ENCODE peak calls at places on chromosome 19, in four cellular contexts. One of them, this sample, is unnamed.

GRCh38 chr19:2248136-2249009 is 750 bp upstream of the AMH start:
- DNase-seq in pons: no peak
- DNase-seq in bronchial epithelial cell: no peak
- DNase-seq in tibial artery: no peak
- DNase-seq in this sample: no peak

GRCh38 chr19:53612762-53613526 is 18.9 kb upstream of the DPRX start:
- DNase-seq in bronchial epithelial cell: no peak
- DNase-seq in pons: no peak
- DNase-seq in tibial artery: no peak
- DNase-seq in this sample: no peak

GRCh38 chr19:34503546-34504272 is 22.2 kb downstream of the WTIP start:
- DNase-seq in tibial artery: peak; percentile 19
- DNase-seq in bronchial epithelial cell: no peak
- DNase-seq in pons: no peak
- DNase-seq in this sample: no peak

GRCh38 chr19:38115264-38115802 is 108.7 kb downstream of the DPF1 start:
- DNase-seq in bronchial epithelial cell: peak; percentile 21
- DNase-seq in tibial artery: no peak
- DNase-seq in pons: no peak
- DNase-seq in this sample: no peak

GRCh38 chr19:35202722-35203674 is 25.5 kb downstream of the FAM187B start:
- DNase-seq in pons: no peak
- DNase-seq in bronchial epithelial cell: no peak
- DNase-seq in tibial artery: no peak
- DNase-seq in this sample: no peak

GRCh38 chr19:10699650-10700335 is 1.4 kb upstream of the QTRT1 start:
- DNase-seq in tibial artery: no peak
- DNase-seq in pons: no peak
- DNase-seq in bronchial epithelial cell: peak; percentile 39
- DNase-seq in this sample: peak; percentile 55

GRCh38 chr19:7456964-7457541 is 31.8 kb downstream of the PEX11G start:
- DNase-seq in tibial artery: no peak
- DNase-seq in bronchial epithelial cell: peak; percentile 63
- DNase-seq in pons: no peak
- DNase-seq in this sample: no peak

GRCh38 chr19:41595890-41596280 is 19.9 kb downstream of the CEACAM21 start:
- DNase-seq in bronchial epithelial cell: no peak
- DNase-seq in tibial artery: no peak
- DNase-seq in pons: no peak
- DNase-seq in this sample: no peak

GRCh38 chr19:40762754-40763153 is 11.8 kb downstream of the SNRPA start:
- DNase-seq in tibial artery: no peak
- DNase-seq in pons: no peak
- DNase-seq in bronchial epithelial cell: no peak
- DNase-seq in this sample: no peak

GRCh38 chr19:29761575-29762225 is 46.6 kb upstream of the C19orf12 start:
- DNase-seq in bronchial epithelial cell: no peak
- DNase-seq in pons: peak; percentile 35
- DNase-seq in tibial artery: no peak
- DNase-seq in this sample: no peak

GRCh38 chr19:48553676-48554384 is 1.9 kb downstream of the SULT2B1 start:
- DNase-seq in bronchial epithelial cell: peak; percentile 15
- DNase-seq in pons: no peak
- DNase-seq in tibial artery: peak; percentile 27
- DNase-seq in this sample: no peak

GRCh38 chr19:58044391-58044790 is 10.6 kb downstream of the ZSCAN1 start:
- DNase-seq in tibial artery: no peak
- DNase-seq in pons: no peak
- DNase-seq in bronchial epithelial cell: no peak
- DNase-seq in this sample: no peak

GRCh38 chr19:5341448-5341820 is 822 bp upstream of the PTPRS start:
- DNase-seq in pons: no peak
- DNase-seq in tibial artery: no peak
- DNase-seq in bronchial epithelial cell: no peak
- DNase-seq in this sample: no peak

GRCh38 chr19:39190768-39191167 is 6.0 kb upstream of the NCCRP1 start:
- DNase-seq in bronchial epithelial cell: no peak
- DNase-seq in tibial artery: no peak
- DNase-seq in pons: no peak
- DNase-seq in this sample: no peak

GRCh38 chr19:35208121-35208520 is 20.4 kb downstream of the FAM187B start:
- DNase-seq in pons: no peak
- DNase-seq in bronchial epithelial cell: no peak
- DNase-seq in tibial artery: no peak
- DNase-seq in this sample: no peak

GRCh38 chr19:36008336-36008978 is at the start of gene SYNE4:
- DNase-seq in tibial artery: no peak
- DNase-seq in pons: no peak
- DNase-seq in bronchial epithelial cell: no peak
- DNase-seq in this sample: no peak

GRCh38 chr19:10817291-10818038 is 18.5 kb downstream of the TMED1 start:
- DNase-seq in bronchial epithelial cell: no peak
- DNase-seq in pons: no peak
- DNase-seq in tibial artery: peak; percentile 88
- DNase-seq in this sample: no peak

GRCh38 chr19:55486043-55486970 is 1.3 kb downstream of the NAT14 start:
- DNase-seq in bronchial epithelial cell: no peak
- DNase-seq in pons: no peak
- DNase-seq in tibial artery: no peak
- DNase-seq in this sample: no peak

GRCh38 chr19:42353341-42354015 is 28.0 kb downstream of the MEGF8 start:
- DNase-seq in bronchial epithelial cell: no peak
- DNase-seq in tibial artery: no peak
- DNase-seq in pons: no peak
- DNase-seq in this sample: no peak

GRCh38 chr19:4636761-4637160 is 2.6 kb upstream of the TNFAIP8L1 start:
- DNase-seq in pons: no peak
- DNase-seq in tibial artery: no peak
- DNase-seq in bronchial epithelial cell: no peak
- DNase-seq in this sample: no peak

GRCh38 chr19:47176627-47177090 is 46.0 kb downstream of the SAE1 start:
- DNase-seq in bronchial epithelial cell: peak; percentile 58
- DNase-seq in pons: peak; percentile 17
- DNase-seq in tibial artery: peak; percentile 37
- DNase-seq in this sample: no peak

GRCh38 chr19:10402441-10403038 is 802 bp downstream of the CDC37 start:
- DNase-seq in bronchial epithelial cell: no peak
- DNase-seq in tibial artery: no peak
- DNase-seq in pons: no peak
- DNase-seq in this sample: no peak

GRCh38 chr19:39617745-39618144 is 15.4 kb downstream of the LGALS13 start:
- DNase-seq in tibial artery: no peak
- DNase-seq in bronchial epithelial cell: no peak
- DNase-seq in pons: no peak
- DNase-seq in this sample: no peak

GRCh38 chr19:49421039-49421877 is 2.0 kb downstream of the PTH2 start:
- DNase-seq in pons: no peak
- DNase-seq in tibial artery: peak; percentile 39
- DNase-seq in bronchial epithelial cell: peak; percentile 43
- DNase-seq in this sample: no peak

GRCh38 chr19:18743281-18743825 is 47.8 kb downstream of the COMP start:
- DNase-seq in bronchial epithelial cell: peak; percentile 17
- DNase-seq in pons: no peak
- DNase-seq in tibial artery: no peak
- DNase-seq in this sample: no peak

GRCh38 chr19:56119585-56119978 is 1.5 kb downstream of the ZNF787 start:
- DNase-seq in tibial artery: no peak
- DNase-seq in pons: no peak
- DNase-seq in bronchial epithelial cell: no peak
- DNase-seq in this sample: no peak

GRCh38 chr19:50702870-50703829 is 16.5 kb downstream of the SHANK1 start:
- DNase-seq in bronchial epithelial cell: no peak
- DNase-seq in pons: no peak
- DNase-seq in tibial artery: no peak
- DNase-seq in this sample: no peak

GRCh38 chr19:56131651-56132050 is 9.4 kb upstream of the ZNF444 start:
- DNase-seq in bronchial epithelial cell: no peak
- DNase-seq in pons: no peak
- DNase-seq in tibial artery: no peak
- DNase-seq in this sample: no peak

GRCh38 chr19:33285441-33285927 is 16.9 kb downstream of the CEBPA start:
- DNase-seq in tibial artery: no peak
- DNase-seq in pons: no peak
- DNase-seq in bronchial epithelial cell: no peak
- DNase-seq in this sample: no peak

GRCh38 chr19:10544242-10544752 is 593 bp downstream of the ATG4D start:
- DNase-seq in tibial artery: no peak
- DNase-seq in bronchial epithelial cell: no peak
- DNase-seq in pons: no peak
- DNase-seq in this sample: no peak

GRCh38 chr19:10316229-10317044 is 622 bp upstream of the FDX2 start:
- DNase-seq in bronchial epithelial cell: no peak
- DNase-seq in pons: no peak
- DNase-seq in tibial artery: no peak
- DNase-seq in this sample: no peak

GRCh38 chr19:35518313-35518712 is 4.9 kb upstream of the DMKN start:
- DNase-seq in bronchial epithelial cell: peak; percentile 93
- DNase-seq in tibial artery: no peak
- DNase-seq in pons: no peak
- DNase-seq in this sample: no peak

GRCh38 chr19:47891923-47892666 is 6.0 kb upstream of the SULT2A1 start:
- DNase-seq in pons: no peak
- DNase-seq in tibial artery: no peak
- DNase-seq in bronchial epithelial cell: peak; percentile 5
- DNase-seq in this sample: no peak

GRCh38 chr19:40282920-40283319 is 2.2 kb downstream of the AKT2 start:
- DNase-seq in tibial artery: no peak
- DNase-seq in bronchial epithelial cell: no peak
- DNase-seq in pons: no peak
- DNase-seq in this sample: no peak

GRCh38 chr19:56091066-56091490 is 30.0 kb downstream of the ZNF787 start:
- DNase-seq in bronchial epithelial cell: peak; percentile 90
- DNase-seq in pons: peak; percentile 65
- DNase-seq in tibial artery: no peak
- DNase-seq in this sample: no peak

GRCh38 chr19:33150852-33151518 is 19.1 kb downstream of the WDR88 start:
- DNase-seq in pons: no peak
- DNase-seq in tibial artery: no peak
- DNase-seq in bronchial epithelial cell: no peak
- DNase-seq in this sample: no peak

GRCh38 chr19:44747739-44748425 is 626 bp upstream of the BCL3 start:
- DNase-seq in tibial artery: peak; percentile 73
- DNase-seq in bronchial epithelial cell: peak; percentile 52
- DNase-seq in pons: peak; percentile 25
- DNase-seq in this sample: no peak

GRCh38 chr19:57171551-57172081 is 4.3 kb upstream of the DUXA start:
- DNase-seq in bronchial epithelial cell: no peak
- DNase-seq in pons: peak; percentile 47
- DNase-seq in tibial artery: peak; percentile 56
- DNase-seq in this sample: no peak

GRCh38 chr19:18765224-18765623 is 25.9 kb downstream of the COMP start:
- DNase-seq in bronchial epithelial cell: peak; percentile 50
- DNase-seq in tibial artery: no peak
- DNase-seq in pons: no peak
- DNase-seq in this sample: no peak